ENCODE peak calls at places on chromosomes 3 and 15, in five cellular contexts. One of them, this sample, is unnamed.

GRCh38 chr3:73624363-73625123 is at the start of gene PDZRN3:
- DNase-seq in lower lobe of right lung: peak
- DNase-seq in OCI-LY7: no peak
- DNase-seq in esophagus squamous epithelium: no peak
- DNase-seq in psoas muscle: peak
- DNase-seq in this sample: peak

GRCh38 chr15:101479342-101479845 is 10.1 kb downstream of the PCSK6 start:
- DNase-seq in lower lobe of right lung: no peak
- DNase-seq in OCI-LY7: no peak
- DNase-seq in esophagus squamous epithelium: no peak
- DNase-seq in psoas muscle: no peak
- DNase-seq in this sample: no peak

GRCh38 chr3:81947359-81947758 is 185.9 kb upstream of the GBE1 start:
- DNase-seq in lower lobe of right lung: no peak
- DNase-seq in OCI-LY7: no peak
- DNase-seq in esophagus squamous epithelium: no peak
- DNase-seq in psoas muscle: no peak
- DNase-seq in this sample: no peak

GRCh38 chr3:108406063-108406660 is 104.2 kb downstream of the MYH15 start:
- DNase-seq in lower lobe of right lung: no peak
- DNase-seq in OCI-LY7: no peak
- DNase-seq in esophagus squamous epithelium: no peak
- DNase-seq in psoas muscle: no peak
- DNase-seq in this sample: no peak

GRCh38 chr15:64004582-64004981 is 41.7 kb downstream of the DAPK2 start:
- DNase-seq in lower lobe of right lung: no peak
- DNase-seq in OCI-LY7: no peak
- DNase-seq in esophagus squamous epithelium: no peak
- DNase-seq in psoas muscle: peak
- DNase-seq in this sample: no peak

GRCh38 chr15:66798426-66799061 is 96.5 kb downstream of the SMAD6 start:
- DNase-seq in lower lobe of right lung: no peak
- DNase-seq in OCI-LY7: no peak
- DNase-seq in esophagus squamous epithelium: no peak
- DNase-seq in psoas muscle: no peak
- DNase-seq in this sample: no peak

GRCh38 chr3:187807086-187807862 is 62.0 kb upstream of the BCL6 start:
- DNase-seq in lower lobe of right lung: no peak
- DNase-seq in OCI-LY7: no peak
- DNase-seq in esophagus squamous epithelium: no peak
- DNase-seq in psoas muscle: no peak
- DNase-seq in this sample: no peak

GRCh38 chr15:100308222-100309007 is 33.4 kb downstream of the ADAMTS17 start:
- DNase-seq in lower lobe of right lung: no peak
- DNase-seq in OCI-LY7: no peak
- DNase-seq in esophagus squamous epithelium: no peak
- DNase-seq in psoas muscle: peak
- DNase-seq in this sample: no peak

GRCh38 chr3:36303286-36303685 is 77.0 kb upstream of the STAC start:
- DNase-seq in lower lobe of right lung: no peak
- DNase-seq in OCI-LY7: no peak
- DNase-seq in esophagus squamous epithelium: no peak
- DNase-seq in psoas muscle: no peak
- DNase-seq in this sample: no peak

GRCh38 chr3:42680806-42681205 is 4.5 kb upstream of the KLHL40 start:
- DNase-seq in lower lobe of right lung: no peak
- DNase-seq in OCI-LY7: no peak
- DNase-seq in esophagus squamous epithelium: no peak
- DNase-seq in psoas muscle: no peak
- DNase-seq in this sample: no peak

GRCh38 chr3:148389916-148390315 is 307.8 kb upstream of the AGTR1 start:
- DNase-seq in lower lobe of right lung: no peak
- DNase-seq in OCI-LY7: no peak
- DNase-seq in esophagus squamous epithelium: no peak
- DNase-seq in psoas muscle: no peak
- DNase-seq in this sample: no peak

GRCh38 chr15:94671845-94672524 is 440.6 kb downstream of the MCTP2 start:
- DNase-seq in lower lobe of right lung: no peak
- DNase-seq in OCI-LY7: no peak
- DNase-seq in esophagus squamous epithelium: no peak
- DNase-seq in psoas muscle: no peak
- DNase-seq in this sample: no peak

GRCh38 chr15:74723754-74724334 is 1.5 kb downstream of the CYP1A1 start:
- DNase-seq in lower lobe of right lung: no peak
- DNase-seq in OCI-LY7: peak
- DNase-seq in esophagus squamous epithelium: no peak
- DNase-seq in psoas muscle: no peak
- DNase-seq in this sample: no peak

GRCh38 chr3:57434041-57434440 is 110.1 kb downstream of the DNAH12 start:
- DNase-seq in lower lobe of right lung: no peak
- DNase-seq in OCI-LY7: peak
- DNase-seq in esophagus squamous epithelium: no peak
- DNase-seq in psoas muscle: no peak
- DNase-seq in this sample: no peak

GRCh38 chr3:126370055-126370454 is 12.8 kb upstream of the KLF15 start:
- DNase-seq in lower lobe of right lung: no peak
- DNase-seq in OCI-LY7: no peak
- DNase-seq in esophagus squamous epithelium: no peak
- DNase-seq in psoas muscle: no peak
- DNase-seq in this sample: no peak

DNA sequence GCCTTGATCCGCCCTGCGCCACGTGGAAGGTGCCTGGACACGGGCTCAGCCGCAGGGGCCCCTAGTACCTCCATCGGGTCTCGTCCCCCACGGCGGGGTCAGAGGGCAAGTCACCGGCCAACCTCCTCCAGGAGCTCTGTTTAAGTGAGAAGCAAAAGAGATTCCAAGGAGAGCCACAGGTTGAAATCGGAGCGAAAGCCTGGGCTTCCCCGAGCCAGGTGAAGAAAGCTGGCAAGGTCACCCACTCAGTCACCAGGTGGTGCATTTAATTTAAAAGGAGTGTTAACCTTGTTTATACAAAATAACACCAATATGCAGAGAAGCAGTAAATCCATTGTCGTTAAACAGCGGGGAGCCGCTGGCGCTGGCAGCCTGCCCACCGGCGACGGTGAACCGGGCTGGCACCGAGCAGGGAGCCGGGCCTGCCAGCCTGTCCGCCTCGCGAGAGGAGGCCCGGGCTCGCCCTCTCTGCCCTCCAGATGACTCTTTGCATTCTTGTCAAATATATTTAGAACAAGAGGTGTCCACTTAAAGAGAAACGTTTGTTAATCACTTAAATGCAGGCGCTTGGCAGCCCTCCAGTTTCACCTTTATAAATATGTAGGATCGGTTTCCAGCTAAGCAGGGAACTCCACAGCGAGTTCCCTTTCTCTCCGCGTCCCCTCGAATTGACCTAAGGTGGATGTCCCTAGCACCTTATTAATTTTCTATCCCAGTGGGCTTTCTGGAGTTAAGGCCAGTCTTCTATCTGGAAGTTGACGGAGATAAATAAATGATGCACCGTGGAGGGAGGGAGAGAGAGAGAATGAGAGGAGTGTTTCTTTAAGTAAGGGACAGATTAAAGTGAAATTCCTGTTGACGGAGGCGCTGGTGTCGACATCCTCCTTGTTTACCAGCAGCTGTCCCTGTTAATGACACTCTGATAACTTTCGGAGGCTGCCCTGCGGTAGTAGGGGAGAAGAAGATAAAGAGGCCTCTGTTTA is 277.2 kb upstream of the NR2F2 start:
- DNase-seq in lower lobe of right lung: peak
- DNase-seq in OCI-LY7: no peak
- DNase-seq in esophagus squamous epithelium: no peak
- DNase-seq in psoas muscle: peak
- DNase-seq in this sample: no peak
- H3K27ac ChIP-seq in lower lobe of right lung: peak
- H3K27ac ChIP-seq in OCI-LY7: no peak
- H3K27ac ChIP-seq in esophagus squamous epithelium: peak
- H3K27ac ChIP-seq in psoas muscle: peak
- H3K27ac ChIP-seq in this sample: no peak

GRCh38 chr3:9247361-9248231 is 1.9 kb downstream of the SRGAP3 start:
- DNase-seq in lower lobe of right lung: no peak
- DNase-seq in OCI-LY7: no peak
- DNase-seq in esophagus squamous epithelium: no peak
- DNase-seq in psoas muscle: no peak
- DNase-seq in this sample: peak
- H3K4me3 ChIP-seq in lower lobe of right lung: peak
- H3K4me3 ChIP-seq in OCI-LY7: no peak
- H3K4me3 ChIP-seq in esophagus squamous epithelium: peak
- H3K4me3 ChIP-seq in psoas muscle: peak
- H3K4me3 ChIP-seq in this sample: peak

GRCh38 chr3:64815195-64815627 is 127.4 kb upstream of the ADAMTS9 start:
- DNase-seq in lower lobe of right lung: no peak
- DNase-seq in OCI-LY7: no peak
- DNase-seq in esophagus squamous epithelium: no peak
- DNase-seq in psoas muscle: no peak
- DNase-seq in this sample: no peak

GRCh38 chr3:64818196-64818595 is 130.4 kb upstream of the ADAMTS9 start:
- DNase-seq in lower lobe of right lung: no peak
- DNase-seq in OCI-LY7: no peak
- DNase-seq in esophagus squamous epithelium: no peak
- DNase-seq in psoas muscle: no peak
- DNase-seq in this sample: no peak

GRCh38 chr3:64815691-64816225 is 128.0 kb upstream of the ADAMTS9 start:
- DNase-seq in lower lobe of right lung: no peak
- DNase-seq in OCI-LY7: no peak
- DNase-seq in esophagus squamous epithelium: no peak
- DNase-seq in psoas muscle: no peak
- DNase-seq in this sample: peak

GRCh38 chr3:64814360-64814759 is 126.6 kb upstream of the ADAMTS9 start:
- DNase-seq in lower lobe of right lung: no peak
- DNase-seq in OCI-LY7: no peak
- DNase-seq in esophagus squamous epithelium: no peak
- DNase-seq in psoas muscle: no peak
- DNase-seq in this sample: no peak
- H3K27ac ChIP-seq in lower lobe of right lung: no peak
- H3K27ac ChIP-seq in OCI-LY7: no peak
- H3K27ac ChIP-seq in esophagus squamous epithelium: no peak
- H3K27ac ChIP-seq in psoas muscle: peak
- H3K27ac ChIP-seq in this sample: no peak

GRCh38 chr3:128483657-128484403 is 9.2 kb downstream of the GATA2 start:
- DNase-seq in lower lobe of right lung: peak
- DNase-seq in OCI-LY7: no peak
- DNase-seq in esophagus squamous epithelium: no peak
- DNase-seq in psoas muscle: peak
- DNase-seq in this sample: no peak
- H3K4me3 ChIP-seq in lower lobe of right lung: peak
- H3K4me3 ChIP-seq in OCI-LY7: no peak
- H3K4me3 ChIP-seq in esophagus squamous epithelium: no peak
- H3K4me3 ChIP-seq in psoas muscle: peak
- H3K4me3 ChIP-seq in this sample: no peak

DNA sequence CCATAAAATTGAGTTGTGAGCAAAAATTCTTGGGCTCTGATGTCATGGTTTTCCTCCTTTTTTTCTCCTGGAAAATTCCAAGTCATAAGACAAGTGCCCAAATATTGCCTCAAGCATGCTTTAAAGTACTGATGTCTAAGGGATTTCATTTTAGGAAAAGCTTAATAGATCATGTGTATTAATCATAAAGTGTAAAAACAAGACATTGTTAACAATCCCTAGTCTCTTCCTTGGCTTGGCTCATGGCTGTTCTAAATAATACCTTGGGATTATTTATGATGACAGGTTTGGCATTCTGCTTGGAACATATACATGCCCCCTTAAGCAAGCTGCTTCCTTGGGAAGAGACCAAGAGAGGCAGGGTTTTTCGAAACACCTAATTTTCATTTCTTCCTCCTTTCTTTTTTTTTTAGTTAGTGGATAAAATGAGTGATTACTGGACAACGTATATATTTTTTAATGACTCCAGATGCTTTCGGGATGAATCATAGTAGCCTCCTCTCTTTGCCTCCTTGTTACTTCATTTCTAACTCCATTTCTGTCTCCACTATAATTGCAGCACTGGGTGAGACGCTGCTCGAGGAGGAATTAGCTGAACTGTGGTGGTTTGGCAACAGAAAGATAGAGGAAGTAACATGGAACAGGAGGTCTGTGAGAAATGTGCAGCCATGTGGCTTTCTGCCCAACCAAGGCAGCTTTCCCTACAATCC is 104.9 kb downstream of the TPRG1 start:
- DNase-seq in lower lobe of right lung: no peak
- DNase-seq in OCI-LY7: peak
- DNase-seq in esophagus squamous epithelium: no peak
- DNase-seq in psoas muscle: no peak
- DNase-seq in this sample: no peak
- H3K27ac ChIP-seq in lower lobe of right lung: no peak
- H3K27ac ChIP-seq in OCI-LY7: no peak
- H3K27ac ChIP-seq in esophagus squamous epithelium: peak
- H3K27ac ChIP-seq in psoas muscle: no peak
- H3K27ac ChIP-seq in this sample: no peak

GRCh38 chr3:23920151-23920655 is 3.3 kb downstream of the RPL15 start:
- DNase-seq in lower lobe of right lung: no peak
- DNase-seq in OCI-LY7: no peak
- DNase-seq in esophagus squamous epithelium: no peak
- DNase-seq in psoas muscle: no peak
- DNase-seq in this sample: no peak
- H3K4me3 ChIP-seq in lower lobe of right lung: no peak
- H3K4me3 ChIP-seq in OCI-LY7: peak
- H3K4me3 ChIP-seq in esophagus squamous epithelium: no peak
- H3K4me3 ChIP-seq in psoas muscle: peak
- H3K4me3 ChIP-seq in this sample: no peak